ENCODE peak calls at places on chromosomes 1 and 21, in eight cellular contexts. O is lung microvascular endothelial cell; Z is left ventricle myocardium superior; I is activated CD4-positive, alpha-beta T cell treated with anti-CD3 and anti-CD28 coated beads, Interleukin-2, amount 50 U/mL, for 48 hours; Y is NCI-H1930; E is activated T-cell treated with anti-CD3 and anti-CD28 coated beads, Interleukin-2, amount 50 U/mL, for 72 hours; A is NCI-H2029; F is stimulated activated CD4-positive, alpha-beta T cell treated with anti-CD3 and anti-CD28 coated beads, Interleukin-4, amount 100 ng/mL, for 1 hour. L is an unnamed sample.

GRCh38 chr1:234372011-234372757 is 1.1 kb upstream of the COA6 start:
- DNase-seq in O (no peak), Z (no peak), I (no peak), Y (no peak), E (no peak), A (no peak), F (no peak), L (no peak)

GRCh38 chr1:182527680-182528079 is 61.4 kb downstream of the RNASEL start:
- DNase-seq in O (no peak), Z (no peak), I (no peak), Y (no peak), E (no peak), A (no peak), F (no peak), L (no peak)

GRCh38 chr21:35254006-35254751 is 205.1 kb upstream of the RUNX1 start:
- DNase-seq in O (no peak), Z (no peak), I (no peak), Y (no peak), E (no peak), A (no peak), F (no peak), L (no peak)

GRCh38 chr1:210855440-210855839 is 278.5 kb downstream of the KCNH1 start:
- DNase-seq in O (no peak), Z (no peak), I (no peak), Y (no peak), E (no peak), A (no peak), F (no peak), L (no peak)

GRCh38 chr1:116002781-116003455 is 26.6 kb downstream of the SLC22A15 start:
- DNase-seq in O (no peak), Z (no peak), I (no peak), Y (no peak), E (no peak), A (peak), F (no peak), L (no peak)

GRCh38 chr1:189623336-189623735 is 854.3 kb downstream of the BRINP3 start:
- DNase-seq in O (no peak), Z (no peak), I (no peak), Y (no peak), E (no peak), A (no peak), F (no peak), L (no peak)

GRCh38 chr1:47997289-47998200 is at the start of gene TRABD2B:
- DNase-seq in O (peak), Z (peak), I (peak), Y (peak), E (peak), A (peak), F (peak), L (peak)

GRCh38 chr21:34707876-34708325 is 39.1 kb downstream of the CLIC6 start:
- DNase-seq in O (no peak), Z (no peak), I (peak), Y (no peak), E (peak), A (no peak), F (peak), L (no peak)

GRCh38 chr1:202578565-202578964 is 131.7 kb downstream of the SYT2 start:
- DNase-seq in O (no peak), Z (no peak), I (no peak), Y (no peak), E (no peak), A (no peak), F (no peak), L (no peak)

GRCh38 chr1:116777831-116778830 is 23.9 kb downstream of the CD2 start:
- DNase-seq in O (no peak), Z (no peak), I (no peak), Y (peak), E (no peak), A (no peak), F (no peak), L (peak)

GRCh38 chr1:207115269-207115668 is 11.2 kb downstream of the C4BPA start:
- DNase-seq in O (no peak), Z (no peak), I (no peak), Y (no peak), E (no peak), A (no peak), F (no peak), L (no peak)